ENCODE peak calls at places on chromosomes 4 and X, in five cellular contexts. O, Z, R, N and C are unnamed samples.

GRCh38 chr4:119865389-119865788 is 201.3 kb downstream of the MAD2L1 start:
- DNase-seq in O (no peak), Z (no peak), R (no peak), N (no peak), C (no peak)

GRCh38 chr4:10161146-10161545 is 44.5 kb upstream of the WDR1 start:
- DNase-seq in O (no peak), Z (peak; percentile 29), R (no peak), N (no peak), C (no peak)

GRCh38 chrX:56025872-56026571 is 206.1 kb upstream of the KLF8 start:
- DNase-seq in O (no peak), Z (no peak), R (no peak), N (no peak), C (no peak)

GRCh38 chr4:107760281-107760947 is 40.4 kb upstream of the PAPSS1 start:
- DNase-seq in O (no peak), Z (peak; percentile 44), R (no peak), N (no peak), C (no peak)

GRCh38 chrX:71283409-71284143 is at the start of gene NONO:
- DNase-seq in O (peak; percentile 88), Z (peak; percentile 99), R (peak; percentile 92), N (peak; percentile 81), C (peak; percentile 99)

GRCh38 chrX:49270249-49270921 is 792 bp downstream of the PPP1R3F start:
- DNase-seq in O (no peak), Z (no peak), R (no peak), N (no peak), C (no peak)

GRCh38 chrX:18377802-18378201 is 23.3 kb upstream of the SCML2 start:
- DNase-seq in O (no peak), Z (peak; percentile 28), R (no peak), N (no peak), C (peak; percentile 43)

GRCh38 chr4:188139671-188140070 is 430 bp downstream of the TRIML1 start:
- DNase-seq in O (no peak), Z (no peak), R (no peak), N (no peak), C (no peak)

GRCh38 chr4:138707746-138708145 is 307.8 kb upstream of the NOCT start:
- DNase-seq in O (no peak), Z (peak; percentile 43), R (no peak), N (no peak), C (no peak)

GRCh38 chr4:27861381-27861787 is 1000.7 kb downstream of the STIM2 start:
- DNase-seq in O (no peak), Z (peak; percentile 68), R (no peak), N (no peak), C (peak; percentile 48)